ENCODE peak calls at places on chromosomes 6 and 20, in eight cellular contexts. D is upper lobe of right lung, J is ascending aorta, A is right lobe of liver, I is uterus, K is A549, L is colonic mucosa, M is neural progenitor cell. S is an unnamed sample.

GRCh38 chr20:32777177-32777956 is 15.2 kb downstream of the DNMT3B start:
- DNase-seq in D (no peak), J (no peak), A (peak), I (no peak), K (no peak), L (no peak), M (peak), S (no peak)

GRCh38 chr6:75546401-75546800 is 52.8 kb upstream of the FILIP1 start:
- DNase-seq in D (no peak), J (no peak), A (no peak), I (no peak), K (peak), L (no peak), M (peak), S (no peak)

GRCh38 chr6:109963598-109964170 is 14.4 kb upstream of the GPR6 start:
- DNase-seq in D (no peak), J (no peak), A (no peak), I (no peak), K (no peak), L (no peak), M (no peak), S (no peak)

GRCh38 chr6:31791324-31792089 is 4.0 kb downstream of the VARS1 start:
- DNase-seq in D (no peak), J (no peak), A (no peak), I (peak), K (peak), L (no peak), M (peak), S (peak)

GRCh38 chr6:29750709-29751108 is 27.5 kb downstream of the HLA-F start:
- DNase-seq in D (no peak), J (no peak), A (no peak), I (no peak), K (no peak), L (no peak), M (no peak), S (peak)

GRCh38 chr20:64220420-64220819 is 35.1 kb upstream of the PCMTD2 start:
- DNase-seq in D (no peak), J (no peak), A (no peak), I (no peak), K (no peak), L (no peak), M (no peak), S (no peak)

GRCh38 chr20:50221501-50222323 is 31.1 kb downstream of the CEBPB start:
- DNase-seq in D (no peak), J (no peak), A (peak), I (no peak), K (no peak), L (no peak), M (no peak), S (no peak)

GRCh38 chr20:62117658-62118057 is 4.6 kb upstream of the LSM14B start:
- DNase-seq in D (no peak), J (no peak), A (no peak), I (no peak), K (no peak), L (no peak), M (peak), S (no peak)

GRCh38 chr20:23096986-23097520 is 10.9 kb upstream of the CD93 start:
- DNase-seq in D (no peak), J (no peak), A (no peak), I (no peak), K (no peak), L (no peak), M (no peak), S (no peak)

GRCh38 chr6:18047406-18047805 is 60.0 kb upstream of the KIF13A start:
- DNase-seq in D (no peak), J (no peak), A (no peak), I (no peak), K (no peak), L (peak), M (no peak), S (no peak)

GRCh38 chr20:41178904-41179432 is 41.6 kb downstream of the PLCG1 start:
- DNase-seq in D (no peak), J (no peak), A (no peak), I (no peak), K (no peak), L (no peak), M (peak), S (peak)

GRCh38 chr20:60062431-60063336 is 104.5 kb downstream of the CDH26 start:
- DNase-seq in D (no peak), J (no peak), A (no peak), I (peak), K (no peak), L (no peak), M (no peak), S (no peak)

GRCh38 chr20:53608071-53608455 is 14.4 kb upstream of the ZNF217 start:
- DNase-seq in D (peak), J (no peak), A (no peak), I (no peak), K (no peak), L (no peak), M (no peak), S (no peak)

GRCh38 chr6:127207591-127208120 is 59.0 kb upstream of the RNF146 start:
- DNase-seq in D (no peak), J (no peak), A (no peak), I (no peak), K (no peak), L (no peak), M (no peak), S (no peak)

GRCh38 chr20:53757472-53757913 is 163.9 kb upstream of the ZNF217 start:
- DNase-seq in D (no peak), J (no peak), A (no peak), I (no peak), K (no peak), L (no peak), M (no peak), S (no peak)

GRCh38 chr6:132527791-132528190 is 10.3 kb upstream of the TAAR9 start:
- DNase-seq in D (no peak), J (no peak), A (no peak), I (no peak), K (no peak), L (no peak), M (no peak), S (no peak)

GRCh38 chr20:50356522-50356880 is 153.7 kb upstream of the PTPN1 start:
- DNase-seq in D (no peak), J (no peak), A (no peak), I (no peak), K (no peak), L (no peak), M (no peak), S (no peak)

GRCh38 chr6:72552938-72553337 is 68.9 kb upstream of the KCNQ5 start:
- DNase-seq in D (no peak), J (no peak), A (no peak), I (no peak), K (no peak), L (no peak), M (no peak), S (no peak)

GRCh38 chr20:25606094-25606640 is 17.6 kb downstream of the NANP start:
- DNase-seq in D (no peak), J (no peak), A (no peak), I (no peak), K (no peak), L (no peak), M (no peak), S (no peak)

GRCh38 chr6:107704377-107705013 is 119.6 kb downstream of the SCML4 start:
- DNase-seq in D (no peak), J (no peak), A (no peak), I (no peak), K (peak), L (no peak), M (peak), S (no peak)

GRCh38 chr6:97705568-97705967 is 422.6 kb upstream of the MMS22L start:
- DNase-seq in D (no peak), J (no peak), A (no peak), I (no peak), K (no peak), L (no peak), M (peak), S (no peak)

GRCh38 chr20:1965520-1966278 is 28.2 kb downstream of the PDYN start:
- DNase-seq in D (peak), J (no peak), A (peak), I (peak), K (peak), L (peak), M (peak), S (no peak)

GRCh38 chr6:6003334-6004146 is 3.2 kb downstream of the NRN1 start:
- DNase-seq in D (no peak), J (no peak), A (no peak), I (no peak), K (no peak), L (no peak), M (peak), S (no peak)
- H3K4me3 ChIP-seq in D (peak), J (peak), A (peak), I (peak), K (peak), L (peak), M (peak), S (peak)

GRCh38 chr6:99743647-99744046 is 137.0 kb downstream of the PRDM13 start:
- DNase-seq in D (no peak), J (no peak), A (no peak), I (no peak), K (no peak), L (no peak), M (no peak), S (no peak)
- TF ChIP-seq CTCF in D (no peak), J (no peak), A (no peak), I (no peak), K (no peak), L (no peak), M (no peak), S (no peak)

GRCh38 chr6:154624038-154624599 is 109.1 kb upstream of the SCAF8 start:
- DNase-seq in D (no peak), J (no peak), A (no peak), I (no peak), K (no peak), L (no peak), M (no peak), S (no peak)

GRCh38 chr6:154619183-154619582 is 108.7 kb upstream of the CNKSR3 start:
- DNase-seq in D (no peak), J (no peak), A (no peak), I (no peak), K (no peak), L (no peak), M (no peak), S (no peak)

GRCh38 chr6:154622618-154623336 is 110.4 kb upstream of the SCAF8 start:
- DNase-seq in D (no peak), J (no peak), A (no peak), I (no peak), K (no peak), L (no peak), M (no peak), S (no peak)

GRCh38 chr6:154621611-154622010 is 111.1 kb upstream of the CNKSR3 start:
- DNase-seq in D (no peak), J (no peak), A (no peak), I (no peak), K (no peak), L (no peak), M (no peak), S (no peak)

DNA sequence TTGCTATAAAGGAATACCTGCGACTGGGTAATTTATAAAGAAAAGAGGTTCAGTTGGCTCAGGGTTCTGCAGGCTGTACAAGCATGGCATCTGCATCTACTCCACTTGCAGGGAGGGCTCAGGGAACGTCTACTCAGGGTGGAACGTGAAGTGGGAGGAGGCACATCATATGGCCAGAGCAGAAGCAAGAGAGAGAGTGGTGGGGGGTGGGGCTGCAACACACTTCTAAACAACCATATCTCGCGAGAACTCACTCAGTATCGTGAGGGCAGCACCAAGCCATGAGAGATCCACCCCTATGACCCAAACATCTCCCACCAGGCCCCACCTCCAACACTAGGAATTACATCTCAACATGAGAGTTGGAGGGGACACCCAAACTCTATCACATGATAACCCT is 109.8 kb upstream of the SCAF8 start:
- DNase-seq in D (no peak), J (no peak), A (no peak), I (no peak), K (no peak), L (no peak), M (no peak), S (no peak)
- H3K27ac ChIP-seq in D (no peak), J (no peak), A (no peak), I (no peak), K (no peak), L (no peak), M (no peak), S (no peak)

GRCh38 chr6:82246370-82246769 is 1.2 kb downstream of the IBTK start:
- DNase-seq in D (no peak), J (no peak), A (peak), I (no peak), K (no peak), L (no peak), M (no peak), S (no peak)
- H3K4me3 ChIP-seq in D (peak), J (peak), A (peak), I (no peak), K (peak), L (peak), M (peak), S (peak)

DNA sequence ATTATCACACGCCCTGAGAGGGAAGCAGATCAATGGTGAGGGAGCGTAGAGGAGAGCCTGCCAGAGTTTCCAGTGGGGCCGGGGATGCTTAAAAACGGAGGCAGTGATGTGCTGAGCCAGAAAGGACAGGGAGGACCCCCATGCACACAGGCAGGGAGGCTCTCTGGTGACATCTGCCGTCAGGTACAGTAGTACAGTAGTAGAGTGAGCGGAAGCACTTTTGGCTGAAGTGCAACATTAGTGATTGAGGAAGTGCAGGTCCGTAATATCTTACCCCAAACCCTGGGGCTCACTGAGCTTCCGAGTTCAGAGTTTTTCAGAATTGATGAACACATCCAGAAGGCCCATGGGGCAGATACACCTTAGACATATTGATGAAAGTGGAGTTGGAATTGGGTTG is 42.1 kb downstream of the GFRA4 start:
- DNase-seq in D (no peak), J (no peak), A (no peak), I (no peak), K (no peak), L (no peak), M (peak), S (no peak)
- TF ChIP-seq CTCF in D (no peak), J (no peak), A (no peak), I (no peak), K (no peak), L (no peak), M (peak), S (no peak)

GRCh38 chr6:2478200-2478599 is 232.8 kb upstream of the GMDS start:
- DNase-seq in D (no peak), J (no peak), A (no peak), I (no peak), K (no peak), L (no peak), M (no peak), S (no peak)
- H3K27ac ChIP-seq in D (no peak), J (peak), A (no peak), I (no peak), K (no peak), L (no peak), M (no peak), S (no peak)

GRCh38 chr6:9522101-9522500 is 892.8 kb downstream of the TFAP2A start:
- DNase-seq in D (no peak), J (no peak), A (no peak), I (no peak), K (no peak), L (no peak), M (no peak), S (no peak)

GRCh38 chr6:9521152-9521530 is 893.7 kb downstream of the TFAP2A start:
- DNase-seq in D (no peak), J (no peak), A (no peak), I (no peak), K (no peak), L (no peak), M (no peak), S (no peak)

GRCh38 chr6:9517806-9518205 is 897.1 kb downstream of the TFAP2A start:
- DNase-seq in D (no peak), J (no peak), A (no peak), I (no peak), K (no peak), L (no peak), M (no peak), S (no peak)

GRCh38 chr6:9518433-9518832 is 896.4 kb downstream of the TFAP2A start:
- DNase-seq in D (no peak), J (no peak), A (no peak), I (no peak), K (no peak), L (no peak), M (no peak), S (no peak)

GRCh38 chr6:9520417-9521151 is 894.3 kb downstream of the TFAP2A start:
- DNase-seq in D (no peak), J (no peak), A (no peak), I (no peak), K (no peak), L (no peak), M (no peak), S (no peak)
- H3K4me3 ChIP-seq in D (no peak), J (no peak), A (no peak), I (no peak), K (no peak), L (no peak), M (no peak), S (no peak)

GRCh38 chr6:130037207-130037811 is 18.9 kb downstream of the L3MBTL3 start:
- DNase-seq in D (no peak), J (no peak), A (no peak), I (no peak), K (peak), L (no peak), M (no peak), S (no peak)
- TF ChIP-seq CTCF in D (peak), J (peak), A (peak), I (no peak), K (peak), L (peak), M (peak), S (no peak)

GRCh38 chr6:16654703-16655102 is 106.6 kb downstream of the ATXN1 start:
- DNase-seq in D (no peak), J (no peak), A (no peak), I (no peak), K (no peak), L (no peak), M (no peak), S (no peak)
- H3K27ac ChIP-seq in D (no peak), J (no peak), A (no peak), I (no peak), K (no peak), L (no peak), M (no peak), S (no peak)

S was measured in coronary artery.